ENCODE peak calls at places on chromosome 2, in eight cellular contexts. B, R, H, O, G, N, L and M are unnamed samples.

GRCh38 chr2:126988482-126988881 is 89.8 kb downstream of the TEX51 start:
- DNase-seq in H (no peak), B (no peak), R (no peak), L (no peak), N (no peak), O (no peak), G (no peak), M (no peak)

GRCh38 chr2:146003337-146003736 is 1483.4 kb upstream of the ZEB2 start:
- DNase-seq in N (no peak), L (no peak), R (no peak), O (no peak), B (no peak), H (no peak), G (no peak), M (no peak)

GRCh38 chr2:23692263-23692662 is 234.7 kb downstream of the ATAD2B start:
- DNase-seq in O (no peak), B (no peak), H (no peak), L (no peak), N (no peak), R (no peak), G (no peak), M (no peak)

GRCh38 chr2:8457092-8457481 is 224.8 kb upstream of the ID2 start:
- DNase-seq in N (peak), B (no peak), R (no peak), O (no peak), L (no peak), G (no peak), H (no peak), M (no peak)

GRCh38 chr2:217077841-217078407 is 218.1 kb upstream of the TNP1 start:
- DNase-seq in H (no peak), N (no peak), O (no peak), R (no peak), L (no peak), B (no peak), G (no peak), M (no peak)

GRCh38 chr2:203685081-203685621 is 21.3 kb upstream of the CD28 start:
- DNase-seq in L (no peak), G (peak), H (no peak), R (no peak), N (no peak), B (peak), O (no peak), M (peak)

GRCh38 chr2:230614913-230615332 is 97.7 kb upstream of the CAB39 start:
- DNase-seq in G (no peak), R (no peak), B (no peak), O (no peak), L (no peak), H (no peak), N (no peak), M (no peak)

GRCh38 chr2:205337307-205337706 is 345.0 kb upstream of the NRP2 start:
- DNase-seq in H (no peak), R (no peak), G (no peak), O (no peak), B (no peak), N (no peak), L (no peak), M (no peak)

GRCh38 chr2:215577356-215577755 is 141.5 kb upstream of the FN1 start:
- DNase-seq in O (no peak), B (no peak), L (no peak), G (peak), N (no peak), H (no peak), R (no peak), M (no peak)

GRCh38 chr2:23516546-23517256 is 131.7 kb downstream of the KLHL29 start:
- DNase-seq in B (no peak), H (no peak), R (no peak), N (no peak), L (no peak), G (no peak), O (no peak), M (no peak)